ENCODE peak calls at places on chromosomes 6 and 20, in seven cellular contexts. S is right cardiac atrium, L is left ventricle myocardium inferior, O is left cardiac atrium, G is progenitor cell of endocrine pancreas, U is mesenchymal stem cell, E is ELR. J is an unnamed sample.

GRCh38 chr6:167761794-167762258 is 64.9 kb upstream of the AFDN start:
- DNase-seq in S (peak; percentile 64), L (no peak), O (no peak), G (no peak), U (no peak), E (no peak), J (no peak)

GRCh38 chr6:52544325-52545022 is 32.4 kb downstream of the TRAM2 start:
- DNase-seq in S (no peak), L (no peak), O (no peak), G (no peak), U (no peak), E (peak; percentile 88), J (no peak)

GRCh38 chr6:36840471-36841461 is 1.5 kb upstream of the CPNE5 start:
- DNase-seq in S (peak; percentile 78), L (peak; percentile 57), O (peak; percentile 51), G (no peak), U (no peak), E (no peak), J (no peak)

GRCh38 chr6:56595490-56596122 is 47.1 kb downstream of the DST start:
- DNase-seq in S (peak; percentile 37), L (no peak), O (peak; percentile 40), G (no peak), U (peak; percentile 59), E (peak; percentile 56), J (peak; percentile 24)

GRCh38 chr6:73503027-73503772 is 17.6 kb downstream of the EEF1A1 start:
- DNase-seq in S (no peak), L (no peak), O (no peak), G (no peak), U (no peak), E (no peak), J (no peak)

GRCh38 chr6:34036357-34037069 is 109.4 kb downstream of the GRM4 start:
- DNase-seq in S (no peak), L (no peak), O (no peak), G (no peak), U (no peak), E (no peak), J (no peak)

GRCh38 chr6:143166247-143166695 is 105.6 kb downstream of the AIG1 start:
- DNase-seq in S (no peak), L (no peak), O (no peak), G (no peak), U (no peak), E (no peak), J (no peak)

GRCh38 chr20:37189617-37190016 is 10.3 kb upstream of the MROH8 start:
- DNase-seq in S (no peak), L (no peak), O (no peak), G (no peak), U (no peak), E (no peak), J (no peak)

GRCh38 chr20:23270427-23270911 is 80.1 kb upstream of the NXT1 start:
- DNase-seq in S (no peak), L (no peak), O (peak; percentile 38), G (no peak), U (peak; percentile 91), E (peak; percentile 16), J (no peak)

GRCh38 chr6:33824461-33825154 is 20.8 kb upstream of the MLN start:
- DNase-seq in S (peak; percentile 78), L (no peak), O (peak; percentile 58), G (no peak), U (peak; percentile 56), E (no peak), J (no peak)